ENCODE peak calls at places on chromosomes 2 and 18, in seven cellular contexts. K is GM10248, J is neural progenitor cell, A is fibroblast of lung, Q is RWPE2, G is mucosa of descending colon, E is left ventricle myocardium inferior. P is an unnamed sample.

GRCh38 chr2:237060518-237061312 is 25.0 kb upstream of the COPS8 start:
- DNase-seq in E (no peak), K (peak), Q (no peak), G (no peak), A (peak), J (peak), P (no peak)

GRCh38 chr18:78305789-78306188 is 673.8 kb upstream of the SALL3 start:
- DNase-seq in E (no peak), K (no peak), G (no peak), Q (no peak), J (no peak), A (no peak), P (no peak)

GRCh38 chr2:101152195-101153076 is 1.3 kb upstream of the TBC1D8 start:
- DNase-seq in Q (no peak), J (peak), G (peak), K (peak), E (peak), A (peak), P (peak)

GRCh38 chr2:98460573-98461560 is 16.2 kb downstream of the INPP4A start:
- DNase-seq in A (no peak), E (no peak), G (no peak), Q (no peak), K (peak), J (no peak), P (no peak)

GRCh38 chr2:127012868-127013267 is 94.1 kb downstream of the BIN1 start:
- DNase-seq in J (no peak), G (no peak), E (no peak), Q (no peak), A (peak), K (no peak), P (no peak)

GRCh38 chr2:9897331-9897737 is 54.1 kb downstream of the TAF1B start:
- DNase-seq in A (peak), E (peak), G (no peak), Q (peak), J (peak), K (peak), P (no peak)

GRCh38 chr2:20067992-20068727 is 16.7 kb upstream of the LAPTM4A start:
- DNase-seq in K (no peak), J (no peak), E (no peak), G (no peak), A (peak), Q (no peak), P (no peak)

GRCh38 chr18:37397814-37398213 is 167.8 kb downstream of the CELF4 start:
- DNase-seq in G (no peak), Q (no peak), K (no peak), E (no peak), A (no peak), J (no peak), P (no peak)

GRCh38 chr2:42851740-42852250 is 59.4 kb upstream of the HAAO start:
- DNase-seq in K (no peak), G (no peak), Q (no peak), J (no peak), A (no peak), E (no peak), P (no peak)

GRCh38 chr2:171347158-171347557 is 86.6 kb downstream of the METTL8 start:
- DNase-seq in K (peak), A (peak), J (no peak), G (no peak), Q (no peak), E (no peak), P (no peak)

GRCh38 chr2:48356701-48357322 is 173.1 kb upstream of the STON1 start:
- DNase-seq in G (no peak), A (peak), Q (no peak), K (peak), J (no peak), E (no peak), P (no peak)

GRCh38 chr2:174779361-174779928 is 15.2 kb upstream of the CHRNA1 start:
- DNase-seq in A (peak), E (no peak), Q (no peak), G (no peak), J (no peak), K (no peak), P (no peak)

GRCh38 chr2:191580581-191580980 is 97.4 kb upstream of the NABP1 start:
- DNase-seq in K (no peak), E (no peak), A (no peak), G (no peak), J (no peak), Q (no peak), P (no peak)

GRCh38 chr18:58937913-58938312 is 73.2 kb downstream of the ZNF532 start:
- DNase-seq in K (no peak), J (no peak), A (peak), G (no peak), E (no peak), Q (no peak), P (no peak)
- TF ChIP-seq CTCF in K (no peak), J (no peak), A (no peak), G (no peak), E (no peak), Q (no peak), P (no peak)

DNA sequence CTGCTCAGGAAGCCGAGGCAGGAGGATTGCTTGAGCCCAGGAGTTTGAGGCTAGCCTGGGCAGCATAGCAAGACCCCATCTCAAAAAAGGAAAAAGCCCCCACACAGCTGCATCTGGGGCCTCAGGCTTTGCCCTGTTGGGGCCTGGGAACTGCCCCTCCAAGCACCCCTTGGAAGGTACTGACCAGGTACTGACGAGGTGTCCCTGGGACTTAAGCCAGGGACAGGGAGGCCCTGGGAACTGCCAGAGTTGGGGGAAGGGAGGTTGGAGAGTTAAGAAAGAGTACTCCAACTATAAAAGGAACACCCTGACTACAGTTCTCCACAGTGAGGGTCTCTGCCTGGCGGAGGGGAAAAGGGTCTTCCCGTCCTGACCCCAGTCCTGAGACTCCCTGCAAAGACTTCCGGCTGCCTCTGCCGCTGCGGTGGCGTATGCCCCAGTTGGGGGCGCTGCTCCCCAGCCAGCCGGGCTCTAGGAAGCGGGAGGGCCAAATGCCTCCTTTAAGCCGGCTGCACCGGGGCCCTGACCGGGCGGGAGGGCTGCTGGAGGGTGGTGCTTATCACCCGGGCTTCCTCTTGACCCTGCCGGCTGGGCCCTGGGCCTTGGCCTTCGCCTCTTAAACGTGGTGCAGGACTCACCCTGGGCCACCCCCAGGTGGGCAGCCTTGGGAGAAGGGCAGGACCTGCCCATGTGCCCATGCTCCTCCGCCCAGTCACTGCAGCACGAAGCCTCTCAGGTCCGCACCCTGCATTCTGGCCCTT is 12.8 kb downstream of the SLC30A3 start:
- DNase-seq in G (peak), A (peak), J (peak), Q (no peak), K (peak), E (peak), P (no peak)
- TF ChIP-seq CTCF in G (no peak), A (peak), J (peak), Q (no peak), K (peak), E (peak), P (peak)

GRCh38 chr2:1910562-1911256 is 166.4 kb upstream of the PXDN start:
- DNase-seq in G (no peak), K (no peak), A (peak), Q (no peak), J (no peak), E (no peak), P (no peak)
- TF ChIP-seq CTCF in G (no peak), K (no peak), A (no peak), Q (no peak), J (peak), E (peak), P (no peak)

GRCh38 chr2:24075915-24076848 is at the start of gene SF3B6:
- DNase-seq in E (peak), J (peak), Q (peak), A (peak), K (peak), G (peak), P (peak)
- TF ChIP-seq CTCF in E (peak), J (no peak), Q (no peak), A (no peak), K (no peak), G (no peak), P (no peak)

DNA sequence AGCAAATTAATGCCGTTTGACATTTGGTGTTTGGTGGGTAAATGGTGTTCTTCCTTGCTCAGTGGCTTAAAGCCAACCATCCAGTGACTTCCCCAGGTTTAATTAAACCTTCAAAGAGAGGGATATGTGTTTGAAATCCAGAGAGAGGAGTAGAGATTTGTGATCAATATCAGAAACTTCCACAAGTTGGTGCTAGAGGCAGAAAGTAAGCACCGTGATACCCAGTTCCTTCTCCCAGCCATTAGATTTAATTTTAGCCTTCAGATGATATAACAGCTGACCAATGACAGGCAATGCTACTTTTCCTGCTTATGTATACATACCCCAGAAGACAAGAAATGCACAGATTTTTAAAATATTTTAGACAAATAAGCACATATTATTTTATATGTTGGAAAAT is 398.5 kb downstream of the CDH2 start:
- DNase-seq in G (no peak), K (no peak), Q (no peak), J (peak), E (no peak), A (peak), P (no peak)
- TF ChIP-seq CTCF in G (no peak), K (no peak), Q (peak), J (peak), E (peak), A (peak), P (no peak)

GRCh38 chr18:2571200-2572143 is at the start of the genes METTL4 and NDC80:
- DNase-seq in A (peak), K (peak), Q (peak), E (peak), J (peak), G (peak), P (peak)
- TF ChIP-seq CTCF in A (no peak), K (no peak), Q (no peak), E (no peak), J (no peak), G (no peak), P (no peak)

GRCh38 chr2:59774821-59775463 is 778.5 kb downstream of the BCL11A start:
- DNase-seq in Q (no peak), A (no peak), E (no peak), J (no peak), K (no peak), G (no peak), P (no peak)
- TF ChIP-seq CTCF in Q (no peak), A (no peak), E (no peak), J (peak), K (no peak), G (no peak), P (peak)

DNA sequence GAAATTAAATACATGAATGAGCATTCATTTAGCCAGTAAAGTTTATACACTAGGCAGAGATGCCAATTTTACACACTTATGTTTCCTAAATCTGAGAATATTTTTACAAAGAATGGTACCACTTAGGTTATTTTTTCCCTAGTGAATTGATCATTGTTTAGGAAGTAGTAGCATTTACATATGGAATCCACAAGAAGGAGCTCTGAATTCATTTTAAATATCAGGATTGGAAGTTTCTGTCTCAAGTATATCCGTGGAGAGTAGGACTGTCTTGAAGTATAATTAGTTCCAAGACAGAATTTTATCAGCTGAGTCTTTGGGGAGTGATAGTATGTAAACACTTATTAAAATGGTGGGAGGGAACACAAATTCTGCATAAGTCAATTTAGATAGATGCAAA is 82.2 kb upstream of the FAM98A start:
- DNase-seq in Q (no peak), G (no peak), K (no peak), E (no peak), A (peak), J (no peak), P (no peak)
- TF ChIP-seq CTCF in Q (peak), G (no peak), K (no peak), E (peak), A (peak), J (peak), P (no peak)

GRCh38 chr2:161580021-161580420 is 44.2 kb upstream of the SLC4A10 start:
- DNase-seq in A (no peak), J (no peak), E (no peak), K (no peak), G (no peak), Q (no peak), P (no peak)

GRCh38 chr2:161571051-161571429 is 53.2 kb upstream of the SLC4A10 start:
- DNase-seq in A (no peak), Q (no peak), G (no peak), J (no peak), K (no peak), E (no peak), P (no peak)

GRCh38 chr2:161580426-161580825 is 43.8 kb upstream of the SLC4A10 start:
- DNase-seq in A (no peak), K (no peak), J (no peak), E (no peak), Q (no peak), G (no peak), P (no peak)

GRCh38 chr2:161578998-161579397 is 45.2 kb upstream of the SLC4A10 start:
- DNase-seq in A (no peak), K (no peak), Q (no peak), E (no peak), J (no peak), G (no peak), P (no peak)

GRCh38 chr2:161576421-161576820 is 47.8 kb upstream of the SLC4A10 start:
- DNase-seq in G (no peak), E (no peak), Q (no peak), J (peak), K (peak), A (no peak), P (no peak)
- TF ChIP-seq CTCF in G (no peak), E (no peak), Q (peak), J (peak), K (no peak), A (peak), P (no peak)